ENCODE peak calls at places on chromosomes 11 and 22, in five cellular contexts. K, P, X, F and Z are unnamed samples.

GRCh38 chr11:125944350-125945010 is 1.4 kb upstream of the VSIG10L2 start:
- DNase-seq in K (no peak), P (no peak), X (no peak), F (no peak), Z (no peak)

GRCh38 chr11:68825603-68826002 is 16.1 kb downstream of the CPT1A start:
- DNase-seq in K (no peak), P (no peak), X (no peak), F (peak), Z (no peak)

GRCh38 chr11:93591247-93591898 is 48.2 kb upstream of the SMCO4 start:
- DNase-seq in K (no peak), P (peak), X (peak), F (peak), Z (no peak)

GRCh38 chr22:19986011-19986409 is 30.6 kb downstream of the ARVCF start:
- DNase-seq in K (no peak), P (no peak), X (no peak), F (no peak), Z (no peak)

GRCh38 chr11:63710476-63711217 is 29.3 kb downstream of the RTN3 start:
- DNase-seq in K (no peak), P (no peak), X (peak), F (peak), Z (no peak)

GRCh38 chr11:2209900-2210321 is 38.3 kb upstream of the TH start:
- DNase-seq in K (no peak), P (no peak), X (no peak), F (no peak), Z (no peak)

GRCh38 chr22:34502821-34503220 is 563.1 kb upstream of the ISX start:
- DNase-seq in K (no peak), P (no peak), X (no peak), F (no peak), Z (no peak)

GRCh38 chr22:47627561-47628253 is 865.3 kb downstream of the TBC1D22A start:
- DNase-seq in K (no peak), P (no peak), X (no peak), F (no peak), Z (no peak)

GRCh38 chr22:24134090-24134846 is 47.0 kb upstream of the SUSD2 start:
- DNase-seq in K (no peak), P (no peak), X (no peak), F (peak), Z (no peak)

GRCh38 chr11:81644239-81644840 is 1089.3 kb downstream of the FAM181B start:
- DNase-seq in K (peak), P (no peak), X (peak), F (peak), Z (peak)

GRCh38 chr11:16784097-16784496 is 45.6 kb downstream of the C11orf58 start:
- DNase-seq in K (no peak), P (no peak), X (no peak), F (no peak), Z (no peak)

GRCh38 chr11:16785520-16786128 is 47.2 kb downstream of the C11orf58 start:
- DNase-seq in K (peak), P (peak), X (peak), F (peak), Z (peak)

GRCh38 chr11:16784671-16785070 is 46.2 kb downstream of the C11orf58 start:
- DNase-seq in K (no peak), P (no peak), X (no peak), F (no peak), Z (no peak)

GRCh38 chr11:16787035-16787744 is 48.7 kb downstream of the C11orf58 start:
- DNase-seq in K (no peak), P (no peak), X (peak), F (no peak), Z (no peak)

GRCh38 chr11:16786131-16786530 is 47.7 kb downstream of the C11orf58 start:
- DNase-seq in K (no peak), P (no peak), X (no peak), F (no peak), Z (no peak)
- TF ChIP-seq RCOR1 in K (no peak), P (no peak), X (no peak), F (no peak), Z (no peak)

DNA sequence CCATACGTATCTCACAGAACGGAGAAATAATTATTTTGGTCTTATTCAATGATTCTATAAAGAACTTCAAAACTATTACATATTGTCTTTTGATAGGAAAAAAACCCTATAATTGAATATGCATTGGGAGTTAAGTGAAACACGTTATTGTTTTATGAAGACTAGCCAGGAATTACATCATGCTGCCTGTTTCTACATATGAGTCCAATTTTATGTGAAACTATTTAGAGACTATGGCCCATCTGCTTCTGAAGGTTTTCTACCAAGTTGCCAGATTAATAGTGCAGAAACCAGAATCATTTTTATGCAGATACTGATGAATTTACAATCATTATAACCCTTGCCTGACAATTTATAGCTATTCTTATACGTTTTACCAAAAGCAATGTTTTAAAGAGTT is 133.5 kb upstream of the FIBIN start:
- DNase-seq in K (no peak), P (no peak), X (no peak), F (no peak), Z (no peak)
- H3K4me3 ChIP-seq in K (no peak), P (no peak), X (no peak), F (no peak), Z (no peak)

GRCh38 chr11:36264601-36265344 is 24.5 kb downstream of the COMMD9 start:
- DNase-seq in K (no peak), P (no peak), X (no peak), F (no peak), Z (peak)

GRCh38 chr11:36268337-36268931 is 20.8 kb downstream of the COMMD9 start:
- DNase-seq in K (no peak), P (no peak), X (no peak), F (no peak), Z (no peak)

GRCh38 chr11:36264011-36264410 is 25.2 kb downstream of the COMMD9 start:
- DNase-seq in K (no peak), P (no peak), X (no peak), F (no peak), Z (no peak)

GRCh38 chr11:36266767-36267166 is 22.5 kb downstream of the COMMD9 start:
- DNase-seq in K (no peak), P (no peak), X (no peak), F (no peak), Z (no peak)

GRCh38 chr11:36265793-36266628 is 23.2 kb downstream of the COMMD9 start:
- DNase-seq in K (peak), P (no peak), X (peak), F (peak), Z (peak)
- TF ChIP-seq RCOR1 in K (no peak), P (no peak), X (no peak), F (no peak), Z (no peak)

DNA sequence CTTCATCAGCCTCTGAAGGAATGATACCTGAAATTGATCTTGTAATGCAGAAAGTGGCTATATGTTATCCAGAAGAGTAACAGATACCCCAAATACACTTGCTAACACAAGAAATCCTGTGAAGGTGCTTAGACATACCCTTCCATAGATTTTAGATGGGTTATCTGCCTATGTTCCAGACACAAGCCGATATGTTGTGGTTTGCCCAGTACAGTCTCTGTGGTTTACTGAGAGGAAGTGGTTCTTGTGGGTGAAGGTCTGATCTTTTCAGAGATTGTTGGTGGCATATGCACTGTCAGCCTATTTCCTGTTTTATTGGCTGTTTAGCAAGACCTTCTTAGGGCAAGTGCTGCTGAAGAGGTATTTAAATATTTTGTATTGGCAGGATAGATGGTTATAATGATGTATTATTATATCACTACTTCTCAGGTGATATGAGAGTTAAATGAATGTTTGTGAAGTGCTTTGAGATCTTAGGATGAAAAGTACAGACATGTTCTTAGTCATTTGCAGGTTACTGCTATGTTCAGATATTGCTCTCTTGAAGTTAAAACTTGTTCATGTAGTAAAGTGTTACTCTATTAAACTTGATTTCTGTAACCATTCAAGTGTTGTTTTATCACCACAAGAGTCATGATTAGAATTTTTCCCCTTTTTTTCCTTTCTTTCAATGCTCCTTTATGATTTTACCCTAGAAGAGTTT is 8.2 kb downstream of the ARHGEF12 start:
- DNase-seq in K (no peak), P (peak), X (peak), F (peak), Z (no peak)
- H3K4me3 ChIP-seq in K (no peak), P (peak), X (no peak), F (no peak), Z (no peak)

GRCh38 chr11:104772806-104773241 is 125.4 kb downstream of the CASP12 start:
- DNase-seq in K (peak), P (no peak), X (peak), F (no peak), Z (peak)
- TF ChIP-seq RCOR1 in K (no peak), P (no peak), X (no peak), F (no peak), Z (peak)